ENCODE peak calls at places on chromosomes 3 and 15, in four cellular contexts. F is mammary epithelial cell, L is kidney, I is A549. X is an unnamed sample.

GRCh38 chr15:39396979-39397615 is 183.8 kb upstream of the THBS1 start:
- DNase-seq in F (no peak), L (no peak), I (no peak), X (no peak)

GRCh38 chr3:11495948-11496557 is 147.7 kb downstream of the VGLL4 start:
- DNase-seq in F (no peak), L (no peak), I (no peak), X (no peak)

GRCh38 chr3:184596886-184597575 is 35.4 kb downstream of the EPHB3 start:
- DNase-seq in F (no peak), L (no peak), I (no peak), X (no peak)

GRCh38 chr3:129940086-129940485 is 34.4 kb upstream of the TRH start:
- DNase-seq in F (peak), L (no peak), I (no peak), X (no peak)

GRCh38 chr3:156175570-156175969 is 55.2 kb downstream of the KCNAB1 start:
- DNase-seq in F (no peak), L (no peak), I (no peak), X (no peak)

GRCh38 chr15:52013151-52013791 is 5.7 kb upstream of the MAPK6 start:
- DNase-seq in F (peak), L (no peak), I (no peak), X (no peak)

GRCh38 chr3:42063886-42064285 is 27.3 kb upstream of the TRAK1 start:
- DNase-seq in F (peak), L (no peak), I (peak), X (no peak)

GRCh38 chr3:99394831-99395733 is 243.3 kb upstream of the COL8A1 start:
- DNase-seq in F (peak), L (no peak), I (no peak), X (no peak)

GRCh38 chr15:58275785-58276184 is 137.6 kb downstream of the AQP9 start:
- DNase-seq in F (no peak), L (no peak), I (no peak), X (no peak)

GRCh38 chr3:118991775-118992174 is 42.9 kb downstream of the IGSF11 start:
- DNase-seq in F (no peak), L (no peak), I (no peak), X (no peak)

GRCh38 chr3:135965506-135966348 is at the start of gene PPP2R3A:
- DNase-seq in F (peak), L (peak), I (peak), X (no peak)
- H3K27ac ChIP-seq in F (peak), L (peak), I (peak), X (peak)

GRCh38 chr15:87500240-87500639 is 756.3 kb downstream of the NTRK3 start:
- DNase-seq in F (no peak), L (peak), I (no peak), X (no peak)

GRCh38 chr15:87496795-87497194 is 759.7 kb downstream of the NTRK3 start:
- DNase-seq in F (no peak), L (no peak), I (no peak), X (no peak)

GRCh38 chr15:87502173-87502572 is 754.4 kb downstream of the NTRK3 start:
- DNase-seq in F (no peak), L (no peak), I (no peak), X (no peak)

GRCh38 chr15:87496109-87496508 is 760.4 kb downstream of the NTRK3 start:
- DNase-seq in F (no peak), L (no peak), I (no peak), X (no peak)

DNA sequence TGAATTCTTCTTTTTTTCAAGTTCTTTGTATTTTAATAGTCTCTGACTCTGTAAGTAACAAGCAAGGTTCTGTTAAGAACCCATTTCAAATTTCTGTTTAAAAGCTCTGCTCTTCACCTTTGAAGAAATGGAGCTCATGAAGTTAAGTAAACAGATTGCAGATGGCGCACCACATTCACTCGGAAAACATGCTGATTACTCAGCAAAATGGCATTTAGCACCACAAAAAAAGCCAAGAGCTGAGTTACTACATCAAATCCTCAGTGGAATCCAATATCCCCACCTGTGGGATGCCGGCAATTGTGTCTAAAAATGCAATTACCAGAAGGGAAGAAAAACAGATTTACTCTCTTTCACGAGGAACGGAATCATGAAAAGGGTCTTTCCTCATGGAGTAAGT is 758.0 kb downstream of the NTRK3 start:
- DNase-seq in F (no peak), L (no peak), I (no peak), X (no peak)
- H3K27ac ChIP-seq in F (no peak), L (no peak), I (no peak), X (no peak)

GRCh38 chr3:44355634-44356033 is 17.1 kb downstream of the TCAIM start:
- DNase-seq in F (peak), L (no peak), I (no peak), X (no peak)
- H3K27ac ChIP-seq in F (no peak), L (peak), I (no peak), X (no peak)

GRCh38 chr15:62453979-62454378 is 288.9 kb upstream of the C2CD4B start:
- DNase-seq in F (peak), L (no peak), I (no peak), X (no peak)
- H3K27ac ChIP-seq in F (no peak), L (no peak), I (no peak), X (peak)

GRCh38 chr3:143973352-143974021 is 1.9 kb downstream of the DIPK2A start:
- DNase-seq in F (peak), L (peak), I (peak), X (no peak)
- H3K27ac ChIP-seq in F (peak), L (peak), I (peak), X (peak)

DNA sequence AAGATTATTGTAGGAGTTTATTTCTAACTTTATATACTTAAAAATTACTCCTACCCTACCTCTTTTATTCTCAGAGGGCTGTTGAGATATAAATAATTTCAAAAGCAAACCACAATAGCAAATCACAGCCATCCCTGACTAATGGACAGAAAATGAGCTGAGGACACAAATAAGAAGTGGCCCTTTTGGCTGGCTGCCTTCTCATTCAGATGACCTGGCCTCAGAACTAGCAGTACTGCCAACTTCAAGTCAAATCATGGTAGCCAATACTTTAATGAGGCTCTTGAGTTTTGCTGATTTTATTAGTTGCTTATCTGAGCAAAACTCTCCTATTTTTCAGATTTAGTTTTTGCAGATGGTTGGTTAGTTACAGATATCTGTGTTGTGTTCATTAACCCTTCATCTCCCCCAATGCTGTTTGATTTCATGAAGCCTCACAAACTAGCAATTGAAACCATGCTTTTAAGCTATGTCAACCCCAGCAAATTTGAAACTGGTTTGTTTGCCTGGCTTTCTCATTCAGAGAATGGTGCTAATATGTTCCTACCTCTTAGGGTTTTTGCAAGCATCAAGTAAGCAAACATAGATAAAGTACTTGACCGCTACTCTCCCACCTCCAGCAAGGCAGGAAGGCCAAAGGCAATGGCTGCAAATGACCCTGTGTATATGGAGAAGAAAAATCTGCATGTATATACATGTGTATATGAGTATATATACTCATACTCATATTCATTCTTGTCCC is 73.4 kb upstream of the HACD2 start:
- DNase-seq in F (no peak), L (peak), I (no peak), X (no peak)
- H3K27ac ChIP-seq in F (no peak), L (peak), I (no peak), X (peak)

GRCh38 chr15:65868546-65869126 is 655 bp upstream of the RAB11A start:
- DNase-seq in F (no peak), L (no peak), I (no peak), X (no peak)
- H3K27ac ChIP-seq in F (no peak), L (peak), I (peak), X (peak)

DNA sequence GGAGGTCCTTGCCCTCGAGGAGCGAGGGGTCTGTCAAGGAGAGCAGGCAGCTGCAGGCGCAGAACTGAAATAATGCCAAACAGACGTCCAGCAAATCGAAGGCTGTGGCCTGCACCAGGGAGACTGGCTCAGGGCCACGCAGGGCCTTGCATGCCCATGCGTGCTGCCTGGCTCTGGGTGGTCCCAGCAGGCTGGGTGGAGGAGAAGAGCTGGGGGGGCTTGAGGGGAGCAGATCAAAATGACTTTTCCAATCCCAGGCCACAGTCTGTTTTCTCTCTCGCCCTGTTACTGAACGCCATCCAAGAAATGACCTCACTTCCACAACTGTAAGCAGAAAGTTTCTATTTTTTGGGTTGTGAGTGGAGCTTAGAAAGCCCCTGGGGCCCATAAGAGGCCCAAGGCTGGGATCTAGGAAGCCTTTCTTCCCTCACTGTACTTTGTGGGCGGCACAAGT is 96.9 kb upstream of the RPL32 start:
- DNase-seq in F (no peak), L (no peak), I (no peak), X (no peak)
- H3K27ac ChIP-seq in F (no peak), L (peak), I (no peak), X (no peak)

GRCh38 chr3:186571644-186572013 is 1.1 kb downstream of the DNAJB11 start:
- DNase-seq in F (no peak), L (no peak), I (no peak), X (no peak)
- H3K27ac ChIP-seq in F (peak), L (no peak), I (no peak), X (no peak)

DNA sequence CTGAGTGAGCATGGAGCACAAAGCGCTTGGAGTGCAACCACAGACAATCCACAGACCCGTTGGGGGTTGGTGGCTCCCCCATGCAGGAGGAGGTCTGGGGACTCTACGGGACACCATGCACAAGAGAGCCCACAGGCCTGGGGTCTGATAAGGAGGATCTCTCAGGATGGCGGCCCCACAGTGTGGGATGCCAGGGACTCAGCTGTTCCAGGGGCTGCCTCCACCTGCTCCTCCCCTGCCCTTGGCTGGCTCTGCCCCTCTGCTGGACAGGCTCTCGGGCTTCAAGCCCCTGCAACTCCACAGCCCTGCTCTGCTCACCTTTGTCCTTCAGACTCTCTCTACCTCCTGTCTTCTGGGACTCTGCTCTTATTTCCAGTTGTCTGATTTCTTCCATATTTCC is 184.5 kb upstream of the CHRNA7 start:
- DNase-seq in F (no peak), L (no peak), I (no peak), X (no peak)
- H3K27ac ChIP-seq in F (no peak), L (no peak), I (no peak), X (no peak)

X was measured in esophagus squamous epithelium.